ENCODE peak calls at places on chromosome 1, in seven cellular contexts. H is NCI-H748 treated with DMSO at 0.1 percent for 48 hours; Q is CD8-positive, alpha-beta T cell; C is fibroblast of the conjunctiva; F is NCI-H2107; B is EL; O is activated CD4-positive, alpha-beta T cell treated with anti-CD3 and anti-CD28 coated beads for 48 hours. P is an unnamed sample.

GRCh38 chr1:48772221-48772620 is 4.5 kb downstream of the BEND5 start:
- DNase-seq in H (no peak), Q (no peak), C (no peak), F (no peak), B (no peak), O (no peak), P (no peak)

GRCh38 chr1:247390996-247391395 is 25.0 kb upstream of the NLRP3 start:
- DNase-seq in H (no peak), Q (no peak), C (no peak), F (no peak), B (no peak), O (no peak), P (no peak)

GRCh38 chr1:155322571-155322952 is 1.9 kb downstream of the RUSC1 start:
- DNase-seq in H (no peak), Q (no peak), C (no peak), F (no peak), B (peak), O (no peak), P (no peak)

GRCh38 chr1:177209357-177209756 is 38.6 kb downstream of the BRINP2 start:
- DNase-seq in H (peak), Q (no peak), C (peak), F (peak), B (peak), O (no peak), P (no peak)

GRCh38 chr1:20166047-20166446 is 19.8 kb upstream of the UBXN10 start:
- DNase-seq in H (no peak), Q (no peak), C (no peak), F (no peak), B (peak), O (no peak), P (no peak)

GRCh38 chr1:107138166-107138565 is 2.7 kb upstream of the NTNG1 start:
- DNase-seq in H (no peak), Q (no peak), C (no peak), F (no peak), B (peak), O (no peak), P (no peak)

GRCh38 chr1:6054596-6054995 is 8.9 kb downstream of the KCNAB2 start:
- DNase-seq in H (no peak), Q (no peak), C (no peak), F (no peak), B (no peak), O (no peak), P (no peak)

GRCh38 chr1:184242507-184242943 is 144.3 kb upstream of the C1orf21 start:
- DNase-seq in H (no peak), Q (no peak), C (no peak), F (no peak), B (peak), O (no peak), P (no peak)

GRCh38 chr1:170030212-170030611 is 44.3 kb downstream of the KIFAP3 start:
- DNase-seq in H (no peak), Q (no peak), C (no peak), F (no peak), B (no peak), O (no peak), P (no peak)

GRCh38 chr1:153544453-153545066 is 1.0 kb downstream of the S100A4 start:
- DNase-seq in H (no peak), Q (no peak), C (no peak), F (no peak), B (no peak), O (peak), P (no peak)

GRCh38 chr1:96464991-96465875 is 256.4 kb upstream of the PTBP2 start:
- DNase-seq in H (no peak), Q (no peak), C (peak), F (no peak), B (no peak), O (no peak), P (no peak)

GRCh38 chr1:212797681-212798080 is 6.0 kb downstream of the TATDN3 start:
- DNase-seq in H (no peak), Q (no peak), C (no peak), F (no peak), B (peak), O (no peak), P (no peak)

GRCh38 chr1:215599418-215599817 is 32.3 kb downstream of the KCTD3 start:
- DNase-seq in H (no peak), Q (no peak), C (peak), F (no peak), B (peak), O (no peak), P (no peak)

GRCh38 chr1:211259596-211260126 is 495 bp downstream of the RCOR3 start:
- DNase-seq in H (no peak), Q (peak), C (peak), F (peak), B (no peak), O (no peak), P (no peak)

GRCh38 chr1:246784621-246785535 is 60.7 kb downstream of the SCCPDH start:
- DNase-seq in H (no peak), Q (peak), C (no peak), F (no peak), B (peak), O (peak), P (no peak)

GRCh38 chr1:40651138-40651857 is 14.2 kb downstream of the RIMS3 start:
- DNase-seq in H (no peak), Q (no peak), C (no peak), F (no peak), B (no peak), O (no peak), P (no peak)

GRCh38 chr1:38015978-38016640 is 3.6 kb downstream of the UTP11 start:
- DNase-seq in H (no peak), Q (no peak), C (no peak), F (no peak), B (no peak), O (no peak), P (no peak)

GRCh38 chr1:24277420-24278169 is 41.6 kb upstream of the GRHL3 start:
- DNase-seq in H (no peak), Q (no peak), C (no peak), F (no peak), B (peak), O (no peak), P (no peak)

GRCh38 chr1:18886003-18886335 is 16.4 kb downstream of the ALDH4A1 start:
- DNase-seq in H (no peak), Q (no peak), C (no peak), F (no peak), B (peak), O (no peak), P (no peak)

P was measured in central memory CD4-positive, alpha-beta T cell.